ENCODE peak calls at places on chromosomes 16 and 17, in four cellular contexts. L, Z, M and S are unnamed samples.

GRCh38 chr16:62664566-62664965 is 628.3 kb upstream of the CDH8 start:
- DNase-seq in L (no peak), Z (no peak), M (no peak), S (no peak)

GRCh38 chr16:85800321-85800669 is 800 bp downstream of the COX4I1 start:
- DNase-seq in M (peak), L (no peak), Z (peak), S (no peak)

GRCh38 chr17:37701424-37702020 is 43.3 kb downstream of the HNF1B start:
- DNase-seq in L (no peak), Z (peak), M (peak), S (no peak)

GRCh38 chr17:17751489-17751995 is 70.3 kb downstream of the RAI1 start:
- DNase-seq in L (no peak), M (no peak), Z (peak), S (no peak)

GRCh38 chr16:8677481-8677880 is 3.1 kb downstream of the ABAT start:
- DNase-seq in Z (no peak), L (no peak), M (no peak), S (no peak)

GRCh38 chr16:15949210-15950166 is at the start of gene ABCC1:
- DNase-seq in L (peak), Z (peak), M (peak), S (no peak)

GRCh38 chr17:16929757-16930520 is 42.0 kb downstream of the TNFRSF13B start:
- DNase-seq in M (no peak), Z (no peak), L (no peak), S (no peak)

GRCh38 chr16:19029980-19030379 is 37.4 kb upstream of the COQ7 start:
- DNase-seq in L (no peak), M (no peak), Z (no peak), S (no peak)

GRCh38 chr17:79818026-79818758 is 21.0 kb downstream of the CBX4 start:
- DNase-seq in Z (peak), M (no peak), L (no peak), S (no peak)

GRCh38 chr16:84406006-84406963 is 37.9 kb downstream of the ATP2C2 start:
- DNase-seq in Z (no peak), L (no peak), M (no peak), S (no peak)

GRCh38 chr17:31497431-31497830 is 106.0 kb downstream of the RAB11FIP4 start:
- DNase-seq in M (no peak), L (no peak), Z (no peak), S (no peak)

GRCh38 chr17:52145496-52145895 is 13.0 kb downstream of the CA10 start:
- DNase-seq in M (no peak), L (no peak), Z (no peak), S (no peak)

GRCh38 chr17:410674-411401 is 58.2 kb upstream of the RPH3AL start:
- DNase-seq in Z (no peak), L (no peak), M (no peak), S (no peak)

GRCh38 chr16:87352818-87353217 is 30.8 kb downstream of the FBXO31 start:
- DNase-seq in L (no peak), Z (no peak), M (no peak), S (no peak)

GRCh38 chr17:83079340-83079747 is at the start of gene METRNL:
- DNase-seq in M (peak), L (peak), Z (peak), S (no peak)

GRCh38 chr17:57597531-57598453 is 147.3 kb downstream of the CCDC182 start:
- DNase-seq in Z (peak), L (no peak), M (peak), S (no peak)

GRCh38 chr16:35311475-35311874 is 1852.1 kb downstream of the TP53TG3F start:
- DNase-seq in Z (no peak), M (no peak), L (no peak), S (no peak)

GRCh38 chr16:85141491-85142128 is 29.3 kb upstream of the CIBAR2 start:
- DNase-seq in Z (no peak), L (no peak), M (no peak), S (no peak)

GRCh38 chr16:12025926-12026325 is 49.4 kb downstream of the SNX29 start:
- DNase-seq in L (no peak), Z (no peak), M (no peak), S (no peak)

DNA sequence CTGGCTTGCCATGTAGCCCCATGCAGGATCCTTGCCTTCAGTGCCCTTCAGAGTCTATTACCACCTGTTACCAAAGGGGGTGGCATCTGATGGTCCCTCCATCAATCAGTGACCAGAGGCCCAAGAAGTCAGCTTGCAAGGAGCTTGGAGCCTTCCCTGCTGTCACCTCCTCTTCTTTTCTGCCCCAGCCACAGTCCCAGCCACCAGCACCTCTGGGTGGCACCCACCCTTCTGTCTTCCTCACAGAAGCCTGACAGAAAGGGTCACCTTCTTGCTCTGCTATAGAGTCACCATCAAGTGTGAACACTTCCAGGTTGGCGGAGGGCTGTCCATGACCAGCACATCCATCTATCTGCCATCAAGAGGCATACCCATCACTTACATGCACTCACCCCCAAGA is 203.2 kb downstream of the SALL1 start:
- DNase-seq in Z (no peak), L (peak), M (no peak), S (no peak)
- TF ChIP-seq CTCF in Z (no peak), L (no peak), M (no peak), S (no peak)

GRCh38 chr16:3458278-3458851 is 14.9 kb downstream of the NAA60 start:
- DNase-seq in M (no peak), Z (peak), L (peak), S (no peak)

GRCh38 chr16:3458852-3459361 is 15.4 kb downstream of the NAA60 start:
- DNase-seq in Z (peak), L (no peak), M (peak), S (no peak)

GRCh38 chr16:3456374-3456773 is 12.9 kb downstream of the NAA60 start:
- DNase-seq in L (peak), M (no peak), Z (no peak), S (no peak)

GRCh38 chr16:3459401-3460090 is 16.1 kb downstream of the NAA60 start:
- DNase-seq in L (no peak), Z (no peak), M (no peak), S (no peak)

GRCh38 chr16:3457434-3458252 is 14.2 kb downstream of the NAA60 start:
- DNase-seq in Z (peak), L (peak), M (peak), S (peak)
- TF ChIP-seq CTCF in Z (peak), L (no peak), M (peak), S (peak)

GRCh38 chr17:43418441-43419374 is 19.9 kb downstream of the ARL4D start:
- DNase-seq in M (no peak), L (peak), Z (no peak), S (no peak)
- TF ChIP-seq CTCF in M (no peak), L (no peak), Z (no peak), S (no peak)

GRCh38 chr16:67659675-67660563 is at the start of gene ACD:
- DNase-seq in Z (peak), M (peak), L (peak), S (peak)
- TF ChIP-seq CTCF in Z (no peak), M (no peak), L (no peak), S (no peak)

GRCh38 chr16:1152651-1153259 is at the start of gene CACNA1H:
- DNase-seq in L (no peak), Z (no peak), M (peak), S (no peak)
- TF ChIP-seq CTCF in L (no peak), Z (no peak), M (no peak), S (peak)

DNA sequence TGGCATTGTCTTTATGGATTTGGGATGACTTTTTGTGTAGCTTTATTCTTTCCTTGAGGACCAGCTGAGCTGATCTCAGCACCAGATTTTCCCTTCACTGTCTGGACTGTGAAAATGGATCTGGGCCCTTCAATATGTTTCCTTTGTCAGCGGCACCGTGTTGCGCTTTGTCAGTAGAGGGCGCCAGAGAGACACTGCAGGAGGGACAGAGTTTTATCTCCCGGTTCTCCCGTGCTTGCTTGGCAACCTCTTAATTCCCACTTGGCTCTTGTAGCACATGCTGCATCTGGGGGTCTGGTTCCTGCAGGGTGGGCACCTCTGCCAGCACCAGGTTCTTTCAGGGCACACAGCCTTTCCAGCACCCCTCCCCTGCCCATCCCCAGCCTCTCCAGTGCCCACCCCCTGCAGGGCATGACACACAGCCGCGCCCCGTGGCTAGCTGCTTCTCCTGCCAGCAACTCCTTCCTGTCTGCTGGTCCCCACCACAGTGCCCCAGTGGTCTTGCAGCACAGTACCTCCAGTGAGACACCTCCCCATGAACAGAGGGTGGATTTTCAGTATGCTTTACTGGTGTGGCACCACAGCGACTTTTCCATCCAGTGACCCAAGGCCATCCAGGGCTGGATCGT is 19.6 kb downstream of the OR1D5 start:
- DNase-seq in M (no peak), L (peak), Z (peak), S (no peak)
- TF ChIP-seq CTCF in M (peak), L (no peak), Z (peak), S (peak)

GRCh38 chr17:9115446-9116265 is 94.3 kb downstream of the NTN1 start:
- DNase-seq in M (no peak), Z (no peak), L (peak), S (no peak)
- TF ChIP-seq CTCF in M (no peak), Z (no peak), L (no peak), S (peak)